ENCODE peak calls at places on chromosome 4, in nine cellular contexts. E is adrenal gland; Y is naive thymus-derived CD4-positive, alpha-beta T cell; D is A673; H is neural progenitor cell; B is IMR-90; O is SK-N-SH; P is tibial artery; U is endodermal cell. N is an unnamed sample.

GRCh38 chr4:46390353-46391058 is 578 bp upstream of the GABRA2 start:
- DNase-seq in E (no peak), U (peak), P (no peak), Y (no peak), B (no peak), O (no peak), D (no peak), H (peak), N (peak)

GRCh38 chr4:108877821-108878220 is 115.0 kb upstream of the ETNPPL start:
- DNase-seq in H (no peak), O (no peak), B (no peak), Y (no peak), E (no peak), U (no peak), D (peak), P (no peak), N (no peak)

GRCh38 chr4:41538017-41538733 is at the start of gene LIMCH1:
- DNase-seq in E (peak), U (peak), P (peak), D (peak), B (no peak), H (peak), Y (no peak), O (no peak), N (peak)

GRCh38 chr4:156971168-156971601 is 414 bp downstream of the PDGFC start:
- DNase-seq in B (no peak), D (no peak), O (peak), H (peak), Y (no peak), U (peak), P (peak), E (peak), N (peak)

GRCh38 chr4:168883513-168883912 is 126.5 kb downstream of the CBR4 start:
- DNase-seq in H (no peak), E (no peak), Y (no peak), O (peak), P (no peak), U (no peak), D (no peak), B (peak), N (no peak)

GRCh38 chr4:16202598-16202997 is 23.7 kb downstream of the TAPT1 start:
- DNase-seq in U (no peak), Y (no peak), O (no peak), H (no peak), B (no peak), P (no peak), E (no peak), D (no peak), N (no peak)

GRCh38 chr4:38687571-38688011 is 23.6 kb downstream of the KLF3 start:
- DNase-seq in H (no peak), Y (no peak), O (no peak), P (no peak), U (no peak), B (no peak), E (no peak), D (no peak), N (no peak)

GRCh38 chr4:74158561-74159396 is 861 bp downstream of the MTHFD2L start:
- DNase-seq in B (peak), P (no peak), H (no peak), D (no peak), O (no peak), U (no peak), Y (no peak), E (no peak), N (no peak)

GRCh38 chr4:74715731-74716435 is 78.4 kb downstream of the BTC start:
- DNase-seq in H (no peak), U (no peak), E (no peak), P (no peak), O (no peak), B (no peak), D (peak), Y (no peak), N (no peak)

GRCh38 chr4:26088433-26088928 is 174.5 kb downstream of the SMIM20 start:
- DNase-seq in D (no peak), E (no peak), O (no peak), H (no peak), U (no peak), P (no peak), Y (no peak), B (peak), N (no peak)

GRCh38 chr4:4985036-4985435 is 34.2 kb downstream of the CYTL1 start:
- DNase-seq in B (no peak), Y (no peak), E (no peak), P (no peak), D (no peak), H (no peak), O (no peak), U (no peak), N (no peak)

GRCh38 chr4:154421618-154422017 is 70.0 kb downstream of the DCHS2 start:
- DNase-seq in Y (no peak), H (no peak), O (no peak), P (no peak), B (no peak), D (no peak), E (no peak), U (no peak), N (no peak)

GRCh38 chr4:7805533-7806079 is 134.1 kb downstream of the AFAP1 start:
- DNase-seq in Y (no peak), U (peak), O (no peak), H (peak), B (peak), D (peak), E (no peak), P (peak), N (no peak)

GRCh38 chr4:152870605-152871004 is 65.5 kb upstream of the FHDC1 start:
- DNase-seq in H (peak), U (no peak), B (no peak), Y (no peak), E (no peak), P (no peak), O (no peak), D (no peak), N (no peak)

GRCh38 chr4:41079871-41080565 is 134.3 kb downstream of the APBB2 start:
- DNase-seq in B (no peak), U (no peak), O (no peak), E (no peak), P (no peak), Y (no peak), D (no peak), H (no peak), N (no peak)

GRCh38 chr4:8409271-8410065 is 31.1 kb downstream of the ACOX3 start:
- DNase-seq in P (no peak), H (no peak), Y (no peak), E (no peak), D (peak), U (no peak), O (peak), B (no peak), N (no peak)

GRCh38 chr4:8180310-8181093 is 18.6 kb upstream of the SH3TC1 start:
- DNase-seq in Y (no peak), E (no peak), H (no peak), O (no peak), U (no peak), P (no peak), D (no peak), B (no peak), N (no peak)

GRCh38 chr4:41257901-41258300 is 1.2 kb downstream of the UCHL1 start:
- DNase-seq in O (peak), E (no peak), D (peak), Y (no peak), B (no peak), P (no peak), U (peak), H (peak), N (no peak)

GRCh38 chr4:179709961-179710624 is 2267.9 kb upstream of the AGA start:
- DNase-seq in U (peak), H (peak), B (no peak), O (no peak), D (no peak), P (no peak), Y (no peak), E (no peak), N (peak)

GRCh38 chr4:77194366-77194765 is 37.4 kb downstream of the CCNG2 start:
- DNase-seq in Y (no peak), P (no peak), B (no peak), H (no peak), U (no peak), O (no peak), D (no peak), E (no peak), N (no peak)

GRCh38 chr4:75542824-75543223 is 13.0 kb upstream of the ODAPH start:
- DNase-seq in Y (no peak), P (no peak), B (peak), U (no peak), O (no peak), D (no peak), H (no peak), E (no peak), N (no peak)

GRCh38 chr4:16687845-16688244 is 210.6 kb downstream of the LDB2 start:
- DNase-seq in U (no peak), O (no peak), H (no peak), B (peak), E (no peak), P (no peak), Y (no peak), D (no peak), N (no peak)

GRCh38 chr4:125434136-125434535 is 119.4 kb downstream of the FAT4 start:
- DNase-seq in D (no peak), H (no peak), E (no peak), Y (no peak), O (no peak), U (no peak), B (peak), P (no peak), N (no peak)

GRCh38 chr4:45629717-45630116 is 494.1 kb downstream of the GABRG1 start:
- DNase-seq in P (no peak), O (no peak), H (no peak), U (no peak), Y (no peak), E (peak), B (no peak), D (no peak), N (no peak)

GRCh38 chr4:1495416-1496115 is 89.3 kb upstream of the NKX1-1 start:
- DNase-seq in E (no peak), B (no peak), U (peak), H (no peak), P (peak), D (no peak), O (peak), Y (no peak), N (no peak)

GRCh38 chr4:142452132-142452855 is 393.8 kb downstream of the INPP4B start:
- DNase-seq in Y (no peak), P (no peak), E (peak), O (no peak), H (peak), B (peak), U (no peak), D (no peak), N (no peak)

GRCh38 chr4:2339458-2340271 is 77.8 kb upstream of the MXD4 start:
- DNase-seq in Y (no peak), E (no peak), D (no peak), H (no peak), U (peak), O (no peak), B (no peak), P (peak), N (peak)

GRCh38 chr4:184940500-184940899 is 77.8 kb upstream of the HELT start:
- DNase-seq in U (no peak), D (no peak), Y (no peak), O (no peak), P (no peak), B (no peak), E (no peak), H (no peak), N (no peak)

GRCh38 chr4:69830529-69831269 is 29.2 kb downstream of the SULT1E1 start:
- DNase-seq in P (no peak), O (no peak), B (no peak), D (peak), E (no peak), U (peak), H (no peak), Y (no peak), N (peak)

GRCh38 chr4:69832326-69833030 is 27.5 kb downstream of the SULT1E1 start:
- DNase-seq in O (no peak), D (no peak), P (no peak), B (no peak), U (peak), H (no peak), E (no peak), Y (no peak), N (no peak)

GRCh38 chr4:69833251-69833650 is 26.7 kb downstream of the SULT1E1 start:
- DNase-seq in P (no peak), Y (no peak), U (no peak), H (no peak), E (no peak), D (no peak), O (no peak), B (no peak), N (no peak)

GRCh38 chr4:69831270-69831627 is 28.7 kb downstream of the SULT1E1 start:
- DNase-seq in D (no peak), E (no peak), U (no peak), H (no peak), P (no peak), O (no peak), B (no peak), Y (no peak), N (no peak)

DNA sequence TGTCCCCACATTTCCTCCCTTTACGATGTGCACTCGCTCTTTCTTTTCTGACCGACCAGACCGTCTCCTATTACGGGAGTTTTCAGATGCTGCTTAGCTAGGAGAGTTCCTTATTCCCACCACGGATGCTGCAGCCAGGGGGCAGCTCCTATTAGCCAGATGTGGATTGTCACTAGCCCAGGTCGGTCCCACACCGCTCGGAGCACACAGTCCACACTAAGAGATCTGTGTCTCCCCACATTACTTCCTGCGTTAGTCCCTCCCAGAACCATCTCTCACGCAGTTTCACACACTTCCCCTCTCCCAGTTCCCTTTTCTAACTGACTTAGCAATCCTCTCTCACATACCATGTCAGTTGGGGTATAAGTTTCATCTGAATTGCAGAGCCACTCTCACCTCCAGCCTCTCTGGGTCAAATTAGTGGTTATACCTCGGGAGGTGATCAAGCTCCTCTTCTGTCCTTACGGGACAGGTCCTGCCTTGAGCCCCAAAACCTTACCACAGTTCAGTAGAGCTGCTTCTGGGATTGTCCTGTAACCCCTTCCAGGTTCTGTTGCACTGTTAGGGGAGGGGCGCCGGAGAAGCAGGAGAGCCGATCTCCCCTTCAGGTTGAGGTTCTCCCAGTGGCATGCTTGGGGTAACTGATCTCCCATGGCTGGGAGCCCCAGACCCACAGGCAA is 28.2 kb downstream of the SULT1E1 start:
- DNase-seq in H (no peak), P (no peak), D (no peak), U (no peak), Y (peak), B (no peak), O (no peak), E (no peak), N (no peak)
- H3K27ac ChIP-seq in H (no peak), P (no peak), D (no peak), U (no peak), Y (no peak), B (no peak), O (no peak), E (no peak), N (no peak)

DNA sequence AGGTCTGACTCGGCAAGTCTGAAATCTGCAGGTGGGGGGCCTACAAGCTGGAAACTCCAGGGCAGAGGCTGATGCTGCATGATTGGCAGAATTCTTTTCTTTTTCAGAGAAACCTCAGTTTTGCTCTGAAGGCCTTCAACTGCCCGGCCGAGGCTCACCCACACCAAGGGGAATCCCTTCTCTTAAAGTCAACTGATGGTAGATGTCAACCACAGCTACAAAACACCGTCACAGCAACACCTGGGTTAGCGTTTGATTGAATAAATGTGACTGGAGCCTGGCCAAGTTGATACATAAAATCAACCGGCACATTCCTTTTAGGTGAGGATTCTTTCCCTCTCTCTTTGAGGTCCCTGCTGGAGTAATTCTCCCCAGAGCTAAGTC is 15.2 kb upstream of the KIAA0232 start:
- DNase-seq in B (peak), U (peak), H (no peak), P (no peak), Y (no peak), O (no peak), E (no peak), D (no peak), N (no peak)
- H3K27ac ChIP-seq in B (no peak), U (no peak), H (no peak), P (peak), Y (no peak), O (no peak), E (no peak), D (no peak), N (no peak)

GRCh38 chr4:10105920-10106319 is 10.7 kb downstream of the WDR1 start:
- DNase-seq in P (no peak), E (no peak), U (no peak), Y (no peak), D (no peak), H (no peak), B (no peak), O (no peak), N (no peak)

GRCh38 chr4:10105421-10105820 is 11.2 kb downstream of the WDR1 start:
- DNase-seq in B (no peak), Y (no peak), P (no peak), O (no peak), E (no peak), H (no peak), U (no peak), D (no peak), N (no peak)

GRCh38 chr4:10107111-10108091 is 9.2 kb downstream of the WDR1 start:
- DNase-seq in D (no peak), U (no peak), E (no peak), B (peak), H (no peak), P (no peak), O (no peak), Y (no peak), N (no peak)

GRCh38 chr4:10104991-10105276 is 11.7 kb downstream of the WDR1 start:
- DNase-seq in U (no peak), O (no peak), H (no peak), Y (no peak), B (no peak), P (no peak), D (no peak), E (no peak), N (no peak)

GRCh38 chr4:10106421-10107039 is 10.1 kb downstream of the WDR1 start:
- DNase-seq in P (peak), D (peak), B (peak), O (peak), H (no peak), E (peak), Y (no peak), U (no peak), N (no peak)
- H3K27ac ChIP-seq in P (peak), D (no peak), B (peak), O (peak), H (no peak), E (no peak), Y (peak), U (no peak), N (no peak)

GRCh38 chr4:182337366-182337765 is 94.2 kb downstream of the TENM3 start:
- DNase-seq in H (no peak), P (no peak), U (no peak), Y (no peak), O (no peak), D (no peak), B (peak), E (no peak), N (no peak)
- H3K27ac ChIP-seq in H (no peak), P (no peak), U (no peak), Y (no peak), O (no peak), D (no peak), B (no peak), E (no peak), N (no peak)